ENCODE peak calls at places on chromosome 15, in nine cellular contexts. X, B, W, Z, E, K, P, U and Y are unnamed samples.

GRCh38 chr15:99100245-99101173 is 4.4 kb upstream of the SYNM start:
- DNase-seq in X (peak), B (peak), W (peak), Z (no peak), E (peak), K (peak), P (no peak), U (peak), Y (peak)

GRCh38 chr15:96355561-96356129 is 25.1 kb downstream of the NR2F2 start:
- DNase-seq in X (no peak), B (no peak), W (no peak), Z (no peak), E (no peak), K (no peak), P (no peak), U (no peak), Y (no peak)

GRCh38 chr15:33191641-33192040 is 2.9 kb downstream of the FMN1 start:
- DNase-seq in X (no peak), B (no peak), W (no peak), Z (no peak), E (no peak), K (no peak), P (no peak), U (no peak), Y (no peak)

GRCh38 chr15:95799286-95800187 is 531.0 kb upstream of the NR2F2 start:
- DNase-seq in X (peak), B (peak), W (no peak), Z (no peak), E (peak), K (peak), P (no peak), U (no peak), Y (no peak)

GRCh38 chr15:69810441-69811071 is 287.2 kb downstream of the TLE3 start:
- DNase-seq in X (no peak), B (no peak), W (no peak), Z (no peak), E (peak), K (no peak), P (no peak), U (no peak), Y (no peak)

GRCh38 chr15:101198820-101199219 is 53.0 kb downstream of the CHSY1 start:
- DNase-seq in X (no peak), B (no peak), W (no peak), Z (no peak), E (peak), K (peak), P (no peak), U (no peak), Y (no peak)

GRCh38 chr15:54660356-54660755 is 536.4 kb downstream of the RSL24D1 start:
- DNase-seq in X (no peak), B (no peak), W (no peak), Z (no peak), E (peak), K (no peak), P (no peak), U (no peak), Y (peak)

GRCh38 chr15:88730751-88731150 is 72.5 kb upstream of the ACAN start:
- DNase-seq in X (no peak), B (no peak), W (no peak), Z (no peak), E (no peak), K (no peak), P (no peak), U (no peak), Y (no peak)

GRCh38 chr15:31482122-31482922 is 155.7 kb downstream of the KLF13 start:
- DNase-seq in X (no peak), B (no peak), W (no peak), Z (no peak), E (no peak), K (no peak), P (no peak), U (no peak), Y (no peak)

GRCh38 chr15:78072080-78072892 is 5.2 kb downstream of the TBC1D2B start:
- DNase-seq in X (no peak), B (no peak), W (no peak), Z (no peak), E (peak), K (peak), P (no peak), U (peak), Y (peak)